ENCODE peak calls at places on chromosome 17, in nine cellular contexts. X is GM04503; S is GDM1; O is AG04450; B is stimulated activated CD4-positive, alpha-beta T cell treated with anti-CD3 and anti-CD28 coated beads, Interleukin-2, amount 100 ng/mL, for 24 hours; D is ELR; V is psoas muscle; K is T follicular helper cell; J is A172. F is an unnamed sample.

GRCh38 chr17:68437979-68438877 is 19.1 kb downstream of the WIPI1 start:
- DNase-seq in O (no peak), S (peak; percentile 54), J (peak; percentile 53), B (peak; percentile 36), K (no peak), X (no peak), V (no peak), D (peak; percentile 28), F (peak; percentile 28)

GRCh38 chr17:80825471-80826345 is 165.9 kb upstream of the CHMP6 start:
- DNase-seq in O (no peak), D (no peak), X (no peak), B (no peak), J (no peak), S (no peak), K (no peak), V (no peak), F (no peak)

GRCh38 chr17:47697948-47698711 is 4.2 kb downstream of the TBKBP1 start:
- DNase-seq in V (no peak), S (no peak), B (no peak), K (no peak), D (no peak), J (no peak), O (no peak), X (no peak), F (no peak)

GRCh38 chr17:63622571-63623390 is 564 bp downstream of the MAP3K3 start:
- DNase-seq in B (peak; percentile 70), X (no peak), J (peak; percentile 27), K (peak; percentile 33), S (peak; percentile 56), V (peak; percentile 81), O (no peak), D (peak; percentile 84), F (peak; percentile 41)

GRCh38 chr17:67218385-67218950 is 26.5 kb downstream of the HELZ start:
- DNase-seq in O (no peak), K (no peak), B (no peak), X (no peak), D (peak; percentile 70), V (no peak), J (no peak), S (no peak), F (no peak)

GRCh38 chr17:78421084-78421533 is 42.7 kb downstream of the PGS1 start:
- DNase-seq in V (no peak), K (no peak), J (no peak), O (no peak), X (no peak), B (no peak), D (no peak), S (no peak), F (no peak)

GRCh38 chr17:77332981-77333685 is 192.4 kb downstream of the SEC14L1 start:
- DNase-seq in O (no peak), K (no peak), J (peak; percentile 90), D (peak; percentile 97), S (no peak), V (no peak), X (peak; percentile 92), B (peak; percentile 60), F (no peak)

GRCh38 chr17:45821147-45821546 is 23.5 kb upstream of the SPPL2C start:
- DNase-seq in S (no peak), D (no peak), B (no peak), K (no peak), O (no peak), V (no peak), J (no peak), X (no peak), F (no peak)

GRCh38 chr17:37797206-37797605 is 52.3 kb upstream of the HNF1B start:
- DNase-seq in J (no peak), O (no peak), K (no peak), S (no peak), X (peak; percentile 74), B (no peak), V (no peak), D (no peak), F (no peak)